ENCODE peak calls at places on chromosomes 16 and 17, in eight cellular contexts. Q is OCI-LY7; R is H9; X is A549; P is CD4-positive, alpha-beta T cell; N is esophagus squamous epithelium; V is heart left ventricle; K is tibial artery. E is an unnamed sample.

GRCh38 chr16:74186589-74186988 is 110.0 kb upstream of the PSMD7 start:
- DNase-seq in R (no peak), Q (no peak), K (no peak), X (no peak), V (no peak), P (no peak), N (no peak), E (no peak)

GRCh38 chr17:8079291-8080207 is 8.0 kb downstream of the ALOX12B start:
- DNase-seq in K (peak; percentile 49), N (no peak), P (peak; percentile 67), X (peak; percentile 93), Q (peak; percentile 90), R (peak; percentile 95), V (peak; percentile 64), E (peak; percentile 94)

GRCh38 chr16:47463771-47464624 is 2.9 kb downstream of the PHKB start:
- DNase-seq in N (no peak), R (no peak), X (no peak), P (no peak), V (no peak), K (no peak), Q (peak; percentile 13), E (no peak)

GRCh38 chr17:74307984-74308773 is 17.8 kb upstream of the KIF19 start:
- DNase-seq in Q (no peak), V (peak; percentile 73), N (no peak), K (no peak), R (no peak), X (no peak), P (no peak), E (no peak)

GRCh38 chr17:32910769-32911168 is 17.2 kb upstream of the TMEM98 start:
- DNase-seq in X (no peak), V (no peak), P (no peak), R (no peak), Q (no peak), K (no peak), N (no peak), E (no peak)

GRCh38 chr16:86063696-86064405 is 164.9 kb downstream of the IRF8 start:
- DNase-seq in K (no peak), V (no peak), R (no peak), N (no peak), X (no peak), Q (no peak), P (no peak), E (no peak)

GRCh38 chr17:16477255-16477654 is 14.7 kb downstream of the LRRC75A start:
- DNase-seq in K (peak; percentile 59), N (no peak), Q (no peak), P (no peak), X (peak; percentile 88), R (peak; percentile 79), V (peak; percentile 43), E (no peak)

GRCh38 chr16:11916524-11917285 is 949 bp upstream of the GSPT1 start:
- DNase-seq in K (no peak), P (no peak), Q (no peak), V (no peak), X (peak; percentile 78), N (no peak), R (no peak), E (no peak)

GRCh38 chr17:44065668-44066203 is 735 bp downstream of the LSM12 start:
- DNase-seq in K (no peak), V (no peak), P (no peak), Q (peak; percentile 39), X (no peak), R (no peak), N (no peak), E (no peak)

GRCh38 chr16:64136314-64136713 is 985.5 kb downstream of the CDH11 start:
- DNase-seq in R (no peak), K (no peak), V (no peak), P (no peak), X (no peak), Q (no peak), N (no peak), E (no peak)

GRCh38 chr16:78210305-78210704 is 110.9 kb downstream of the WWOX start:
- DNase-seq in K (no peak), Q (no peak), R (no peak), N (no peak), P (no peak), V (no peak), X (no peak), E (peak; percentile 21)

GRCh38 chr16:49854227-49855203 is 1.4 kb downstream of the ZNF423 start:
- DNase-seq in Q (peak; percentile 19), N (no peak), X (peak; percentile 31), V (peak; percentile 61), K (peak; percentile 34), R (no peak), P (no peak), E (peak; percentile 74)
- H3K27ac ChIP-seq in Q (no peak overlapping the region), N (peak overlapping the region; percentile 92), X (peak overlapping the region; percentile 86), V (peak overlapping the region; percentile 93), K (peak overlapping the region; percentile 86), R (no peak overlapping the region), P (no peak overlapping the region), E (peak overlapping the region; percentile 74)

DNA sequence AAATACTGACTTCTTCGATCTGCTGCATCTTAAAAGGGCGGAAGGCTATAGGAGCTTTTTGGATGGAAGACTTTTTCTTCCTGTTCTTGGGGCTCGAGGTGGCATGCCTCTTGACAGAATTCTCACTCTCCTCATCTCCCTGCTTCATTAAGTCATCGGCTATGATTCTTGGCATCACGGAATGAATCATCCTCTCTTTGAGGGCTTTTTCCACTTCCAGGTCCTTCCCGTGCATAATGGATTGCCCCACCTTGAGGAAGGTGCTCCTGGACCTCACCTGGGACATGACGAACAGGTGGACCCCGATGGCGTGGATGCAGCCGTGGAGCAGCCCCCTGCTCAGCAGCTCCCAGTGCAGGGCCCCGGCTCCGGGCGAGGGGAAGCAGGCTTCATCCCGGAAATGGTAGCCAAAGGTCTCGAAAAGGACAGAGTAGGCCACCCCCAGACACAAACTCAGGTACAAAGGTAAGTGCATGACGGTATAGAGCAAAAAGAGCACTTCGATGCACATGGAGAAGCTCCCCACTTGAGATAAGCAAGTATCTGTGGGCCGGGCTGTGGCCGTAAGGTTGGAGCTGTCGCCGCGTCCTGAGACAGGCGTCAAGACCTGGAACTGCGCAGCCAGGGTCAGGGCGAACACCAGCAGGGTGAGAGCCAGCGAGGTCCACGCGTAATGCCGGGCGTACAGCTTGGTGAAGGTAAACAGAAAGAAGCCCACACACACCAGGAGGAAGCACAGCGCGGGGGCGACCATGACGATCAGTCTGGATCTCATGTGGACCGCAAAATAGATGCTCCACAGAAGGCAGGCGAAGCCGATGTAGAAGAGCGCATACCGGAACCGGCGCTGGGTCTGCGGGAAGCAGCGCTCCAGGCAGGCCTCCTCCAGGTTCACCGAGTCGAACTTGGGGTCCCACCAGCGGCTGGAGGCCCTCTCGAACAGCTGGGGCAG is 1.7 kb downstream of the ADCY9 start:
- DNase-seq in R (no peak), K (no peak), N (no peak), P (no peak), V (no peak), Q (no peak), X (no peak), E (no peak)
- H3K27ac ChIP-seq in R (no peak overlapping the region), K (peak overlapping the region; percentile 78), N (peak overlapping the region; percentile 79), P (no peak overlapping the region), V (peak overlapping the region; percentile 83), Q (no peak overlapping the region), X (no peak overlapping the region), E (no peak overlapping the region)

GRCh38 chr16:67162439-67163163 is 1.9 kb upstream of the HSF4 start:
- DNase-seq in N (no peak), V (no peak), R (no peak), Q (no peak), X (no peak), P (no peak), K (no peak), E (no peak)
- H3K27ac ChIP-seq in N (peak overlapping the region; percentile 82), V (peak overlapping the region; percentile 81), R (no peak overlapping the region), Q (no peak overlapping the region), X (no peak overlapping the region), P (no peak overlapping the region), K (peak overlapping the region; percentile 57), E (no peak overlapping the region)

GRCh38 chr16:80041399-80041798 is 440.9 kb upstream of the MAF start:
- DNase-seq in P (no peak), Q (no peak), K (no peak), X (no peak), N (no peak), R (no peak), V (no peak), E (no peak)

GRCh38 chr16:80047796-80048649 is 447.5 kb upstream of the MAF start:
- DNase-seq in X (no peak), P (no peak), N (no peak), R (no peak), Q (no peak), V (no peak), K (no peak), E (no peak)

GRCh38 chr16:80046848-80047247 is 446.3 kb upstream of the MAF start:
- DNase-seq in X (no peak), N (no peak), P (no peak), K (no peak), R (no peak), V (no peak), Q (no peak), E (no peak)

GRCh38 chr16:80051040-80051439 is 450.5 kb upstream of the MAF start:
- DNase-seq in X (no peak), N (no peak), Q (no peak), P (no peak), R (peak; percentile 42), K (no peak), V (no peak), E (peak; percentile 13)

GRCh38 chr16:80045944-80046660 is 445.6 kb upstream of the MAF start:
- DNase-seq in R (no peak), Q (no peak), P (no peak), N (no peak), X (no peak), V (no peak), K (no peak), E (no peak)
- H3K27ac ChIP-seq in R (no peak overlapping the region), Q (no peak overlapping the region), P (no peak overlapping the region), N (no peak overlapping the region), X (no peak overlapping the region), V (no peak overlapping the region), K (no peak overlapping the region), E (no peak overlapping the region)

GRCh38 chr16:81469710-81470481 is 25.3 kb downstream of the CMIP start:
- DNase-seq in R (no peak), V (no peak), N (no peak), P (peak; percentile 16), Q (peak; percentile 87), K (no peak), X (no peak), E (no peak)
- H3K27ac ChIP-seq in R (no peak overlapping the region), V (no peak overlapping the region), N (peak overlapping the region; percentile 67), P (peak overlapping the region; percentile 49), Q (peak overlapping the region; percentile 96), K (no peak overlapping the region), X (peak overlapping the region; percentile 8), E (peak overlapping the region; percentile 73)

DNA sequence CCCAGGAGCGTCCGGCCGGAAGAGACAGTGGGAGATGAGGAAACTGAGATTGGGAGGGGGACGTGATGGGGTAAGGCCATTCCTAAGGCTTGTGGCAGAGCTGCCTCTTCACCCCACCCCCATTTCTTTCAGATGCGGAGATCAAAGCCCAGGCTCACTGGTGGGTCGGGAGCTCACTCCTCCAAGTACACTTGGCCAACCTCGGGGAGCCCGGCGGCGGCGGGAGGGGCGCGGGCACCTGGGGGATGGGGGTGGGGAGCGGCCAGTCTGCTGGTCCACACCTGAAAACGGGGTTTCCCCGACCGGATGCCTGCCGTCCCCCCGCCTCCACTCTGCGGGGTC is 17.7 kb upstream of the CBX8 start:
- DNase-seq in P (no peak), X (no peak), V (no peak), N (no peak), Q (no peak), K (no peak), R (peak; percentile 76), E (no peak)
- H3K27ac ChIP-seq in P (no peak overlapping the region), X (no peak overlapping the region), V (no peak overlapping the region), N (no peak overlapping the region), Q (no peak overlapping the region), K (no peak overlapping the region), R (no peak overlapping the region), E (no peak overlapping the region)

E was measured in GM23338.